ENCODE peak calls at places on chromosomes 7 and 10, in seven cellular contexts. N, M, X, C, L, A and Q are unnamed samples.

GRCh38 chr10:93198401-93199175 is 124.9 kb downstream of the CYP26A1 start:
- DNase-seq in N (no peak), M (peak), X (no peak), C (no peak), L (peak), A (no peak), Q (no peak)

GRCh38 chr10:117131390-117132327 is 6.4 kb downstream of the VAX1 start:
- DNase-seq in N (no peak), M (no peak), X (no peak), C (no peak), L (peak), A (peak), Q (no peak)

GRCh38 chr7:111803015-111803758 is 240.9 kb upstream of the IMMP2L start:
- DNase-seq in N (no peak), M (peak), X (peak), C (no peak), L (no peak), A (no peak), Q (no peak)

GRCh38 chr10:63711866-63712716 is 190.9 kb downstream of the REEP3 start:
- DNase-seq in N (peak), M (peak), X (peak), C (peak), L (no peak), A (peak), Q (peak)

GRCh38 chr7:918118-918425 is 36.4 kb downstream of the ADAP1 start:
- DNase-seq in N (peak), M (no peak), X (no peak), C (no peak), L (no peak), A (no peak), Q (no peak)

GRCh38 chr10:29533696-29534285 is 101.0 kb downstream of the SVIL start:
- DNase-seq in N (no peak), M (no peak), X (peak), C (no peak), L (no peak), A (no peak), Q (no peak)

GRCh38 chr7:6268909-6269306 is 3.5 kb downstream of the CYTH3 start:
- DNase-seq in N (no peak), M (no peak), X (no peak), C (no peak), L (peak), A (no peak), Q (no peak)

GRCh38 chr10:8325417-8325980 is 271.0 kb downstream of the GATA3 start:
- DNase-seq in N (no peak), M (no peak), X (no peak), C (no peak), L (no peak), A (no peak), Q (no peak)

GRCh38 chr10:72353028-72353962 is 1.4 kb downstream of the DNAJB12 start:
- DNase-seq in N (no peak), M (no peak), X (peak), C (no peak), L (peak), A (peak), Q (no peak)

GRCh38 chr7:27992755-27993478 is 187.7 kb downstream of the JAZF1 start:
- DNase-seq in N (no peak), M (no peak), X (no peak), C (peak), L (no peak), A (no peak), Q (no peak)

GRCh38 chr10:50937230-50937907 is 51.9 kb upstream of the A1CF start:
- DNase-seq in N (no peak), M (peak), X (peak), C (no peak), L (no peak), A (peak), Q (peak)

GRCh38 chr7:91876391-91877133 is 3.9 kb downstream of the MTERF1 start:
- DNase-seq in N (no peak), M (peak), X (no peak), C (no peak), L (no peak), A (no peak), Q (no peak)

GRCh38 chr7:114087674-114088539 is 169.1 kb upstream of the PPP1R3A start:
- DNase-seq in N (no peak), M (no peak), X (no peak), C (no peak), L (peak), A (peak), Q (no peak)

GRCh38 chr7:43572516-43573049 is 10.3 kb upstream of the STK17A start:
- DNase-seq in N (no peak), M (peak), X (peak), C (peak), L (no peak), A (no peak), Q (peak)

GRCh38 chr10:105509551-105509950 is 868.5 kb downstream of the SORCS3 start:
- DNase-seq in N (no peak), M (no peak), X (no peak), C (no peak), L (no peak), A (no peak), Q (no peak)

GRCh38 chr7:28754027-28754426 is 204.1 kb downstream of the TRIL start:
- DNase-seq in N (no peak), M (peak), X (no peak), C (no peak), L (no peak), A (no peak), Q (no peak)

GRCh38 chr7:1196950-1197349 is 35.7 kb upstream of the UNCX start:
- DNase-seq in N (no peak), M (no peak), X (no peak), C (no peak), L (no peak), A (no peak), Q (no peak)

GRCh38 chr10:76388321-76388720 is 956.9 kb downstream of the LRMDA start:
- DNase-seq in N (no peak), M (peak), X (peak), C (no peak), L (no peak), A (no peak), Q (no peak)

GRCh38 chr7:50953820-50954219 is 171.1 kb upstream of the GRB10 start:
- DNase-seq in N (no peak), M (peak), X (no peak), C (no peak), L (no peak), A (no peak), Q (no peak)

GRCh38 chr10:133096616-133097269 is 9.0 kb downstream of the ADGRA1 start:
- DNase-seq in N (no peak), M (no peak), X (no peak), C (no peak), L (no peak), A (peak), Q (no peak)

GRCh38 chr7:55517191-55517633 is 55.1 kb downstream of the VOPP1 start:
- DNase-seq in N (no peak), M (no peak), X (no peak), C (no peak), L (no peak), A (no peak), Q (no peak)

DNA sequence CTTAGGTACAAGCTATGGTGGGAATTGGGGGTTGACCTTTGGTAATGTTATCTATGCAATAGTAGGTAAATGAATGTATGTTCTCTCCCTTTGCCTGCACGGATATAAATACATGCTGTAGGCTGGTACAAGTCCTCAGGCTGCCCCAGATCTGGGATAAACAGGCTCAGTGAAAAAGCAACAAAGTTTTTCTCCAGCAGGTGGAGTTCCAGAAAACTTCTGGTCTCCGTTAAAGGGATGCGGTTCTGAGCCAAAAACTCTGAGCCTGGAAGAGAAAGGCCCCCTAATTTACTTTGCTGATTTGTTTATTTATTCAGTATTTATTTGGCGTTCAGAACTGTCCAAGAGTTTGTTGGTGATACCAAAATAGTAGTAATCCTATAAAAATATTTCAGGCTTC is 204.7 kb downstream of the ADRA2A start:
- DNase-seq in N (no peak), M (no peak), X (no peak), C (no peak), L (peak), A (peak), Q (no peak)
- TF ChIP-seq CTCF in N (no peak), M (peak), X (peak), C (no peak), L (peak), A (no peak), Q (no peak)

GRCh38 chr10:17140386-17140761 is 10.8 kb upstream of the CUBN start:
- DNase-seq in N (no peak), M (no peak), X (no peak), C (no peak), L (no peak), A (no peak), Q (no peak)

GRCh38 chr10:17138450-17139062 is 8.9 kb upstream of the CUBN start:
- DNase-seq in N (no peak), M (no peak), X (no peak), C (no peak), L (no peak), A (no peak), Q (no peak)

GRCh38 chr10:17129711-17130110 is at the start of gene CUBN:
- DNase-seq in N (no peak), M (no peak), X (no peak), C (no peak), L (no peak), A (no peak), Q (no peak)

GRCh38 chr10:17134737-17135260 is 5.2 kb upstream of the CUBN start:
- DNase-seq in N (no peak), M (no peak), X (no peak), C (no peak), L (no peak), A (no peak), Q (no peak)
- TF ChIP-seq CTCF in N (no peak), M (no peak), X (no peak), C (no peak), L (no peak), A (no peak), Q (no peak)

GRCh38 chr7:101815826-101816488 is 1.5 kb upstream of the CUX1 start:
- DNase-seq in N (peak), M (peak), X (no peak), C (peak), L (no peak), A (peak), Q (no peak)
- TF ChIP-seq CTCF in N (peak), M (no peak), X (peak), C (no peak), L (no peak), A (no peak), Q (no peak)

GRCh38 chr7:141014523-141015395 is at the start of gene MRPS33:
- DNase-seq in N (peak), M (peak), X (peak), C (peak), L (peak), A (peak), Q (peak)
- TF ChIP-seq CTCF in N (peak), M (peak), X (peak), C (no peak), L (peak), A (peak), Q (peak)

DNA sequence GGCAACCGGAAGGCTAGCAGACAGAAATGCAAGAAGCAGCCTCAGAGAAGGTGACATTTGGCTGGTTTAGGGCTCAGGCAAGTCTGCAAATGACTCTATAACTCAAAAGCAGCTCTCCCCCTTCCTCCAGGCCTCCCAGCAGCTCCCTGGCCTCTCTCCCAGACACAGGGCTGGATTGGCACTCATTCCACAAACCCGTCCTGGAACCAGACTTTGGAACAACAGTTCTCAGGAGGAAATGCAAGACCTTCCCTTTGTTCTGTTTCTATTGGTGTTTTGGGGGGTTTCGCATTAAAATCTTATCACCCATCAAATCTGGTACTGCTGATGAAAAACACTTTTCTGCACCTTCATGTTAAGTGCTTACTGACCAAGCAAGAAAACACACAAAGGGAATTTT is 40.3 kb upstream of the EFCAB10 start:
- DNase-seq in N (peak), M (peak), X (no peak), C (no peak), L (no peak), A (no peak), Q (no peak)
- TF ChIP-seq CTCF in N (no peak), M (no peak), X (no peak), C (no peak), L (no peak), A (no peak), Q (no peak)